ENCODE peak calls at places on chromosomes 12 and 14, in ten cellular contexts. One of them, this sample, is unnamed.

GRCh38 chr12:51951843-51952722 is 584 bp downstream of the ACVR1B start:
- DNase-seq in foreskin fibroblast: no peak
- DNase-seq in uterus: peak
- DNase-seq in AG10803: no peak
- DNase-seq in chondrocyte: no peak
- DNase-seq in natural killer cell: no peak
- DNase-seq in Peyer's patch: no peak
- DNase-seq in cardiac muscle cell: peak
- DNase-seq in left lung: peak
- DNase-seq in lower leg skin: peak
- DNase-seq in this sample: no peak

GRCh38 chr14:90368946-90369721 is 27.7 kb upstream of the CALM1 start:
- DNase-seq in natural killer cell: no peak
- DNase-seq in lower leg skin: no peak
- DNase-seq in Peyer's patch: no peak
- DNase-seq in foreskin fibroblast: peak
- DNase-seq in left lung: no peak
- DNase-seq in AG10803: peak
- DNase-seq in uterus: no peak
- DNase-seq in cardiac muscle cell: no peak
- DNase-seq in chondrocyte: no peak
- DNase-seq in this sample: peak

GRCh38 chr12:57368349-57369095 is 62.3 kb downstream of the R3HDM2 start:
- DNase-seq in lower leg skin: no peak
- DNase-seq in AG10803: peak
- DNase-seq in cardiac muscle cell: no peak
- DNase-seq in foreskin fibroblast: no peak
- DNase-seq in Peyer's patch: no peak
- DNase-seq in chondrocyte: no peak
- DNase-seq in left lung: no peak
- DNase-seq in uterus: no peak
- DNase-seq in natural killer cell: no peak
- DNase-seq in this sample: no peak

GRCh38 chr14:89667983-89668382 is 250.9 kb upstream of the FOXN3 start:
- DNase-seq in Peyer's patch: no peak
- DNase-seq in AG10803: no peak
- DNase-seq in natural killer cell: no peak
- DNase-seq in chondrocyte: no peak
- DNase-seq in lower leg skin: no peak
- DNase-seq in left lung: no peak
- DNase-seq in foreskin fibroblast: peak
- DNase-seq in cardiac muscle cell: peak
- DNase-seq in uterus: no peak
- DNase-seq in this sample: peak

GRCh38 chr12:27493260-27493935 is 30.6 kb upstream of the PPFIBP1 start:
- DNase-seq in lower leg skin: no peak
- DNase-seq in uterus: no peak
- DNase-seq in left lung: no peak
- DNase-seq in Peyer's patch: no peak
- DNase-seq in foreskin fibroblast: no peak
- DNase-seq in chondrocyte: no peak
- DNase-seq in cardiac muscle cell: no peak
- DNase-seq in natural killer cell: no peak
- DNase-seq in AG10803: no peak
- DNase-seq in this sample: peak

GRCh38 chr12:13375583-13376413 is 179.3 kb downstream of the EMP1 start:
- DNase-seq in left lung: no peak
- DNase-seq in uterus: no peak
- DNase-seq in AG10803: no peak
- DNase-seq in lower leg skin: no peak
- DNase-seq in foreskin fibroblast: no peak
- DNase-seq in cardiac muscle cell: no peak
- DNase-seq in natural killer cell: no peak
- DNase-seq in chondrocyte: no peak
- DNase-seq in Peyer's patch: no peak
- DNase-seq in this sample: no peak

GRCh38 chr14:100827751-100828447 is 2.0 kb downstream of the MEG3 start:
- DNase-seq in AG10803: peak
- DNase-seq in natural killer cell: no peak
- DNase-seq in lower leg skin: no peak
- DNase-seq in uterus: no peak
- DNase-seq in left lung: no peak
- DNase-seq in Peyer's patch: no peak
- DNase-seq in cardiac muscle cell: no peak
- DNase-seq in chondrocyte: no peak
- DNase-seq in foreskin fibroblast: peak
- DNase-seq in this sample: peak

GRCh38 chr12:10688042-10688441 is 14.2 kb upstream of the STYK1 start:
- DNase-seq in Peyer's patch: no peak
- DNase-seq in natural killer cell: no peak
- DNase-seq in foreskin fibroblast: no peak
- DNase-seq in uterus: no peak
- DNase-seq in chondrocyte: no peak
- DNase-seq in AG10803: no peak
- DNase-seq in cardiac muscle cell: no peak
- DNase-seq in lower leg skin: no peak
- DNase-seq in left lung: no peak
- DNase-seq in this sample: no peak

GRCh38 chr12:29149691-29150382 is 759 bp downstream of the FAR2 start:
- DNase-seq in left lung: peak
- DNase-seq in lower leg skin: no peak
- DNase-seq in foreskin fibroblast: no peak
- DNase-seq in uterus: no peak
- DNase-seq in natural killer cell: no peak
- DNase-seq in chondrocyte: no peak
- DNase-seq in Peyer's patch: no peak
- DNase-seq in cardiac muscle cell: no peak
- DNase-seq in AG10803: no peak
- DNase-seq in this sample: no peak

GRCh38 chr12:87518508-87518907 is 510.7 kb downstream of the C12orf50 start:
- DNase-seq in lower leg skin: no peak
- DNase-seq in cardiac muscle cell: no peak
- DNase-seq in Peyer's patch: no peak
- DNase-seq in foreskin fibroblast: no peak
- DNase-seq in natural killer cell: no peak
- DNase-seq in chondrocyte: no peak
- DNase-seq in uterus: no peak
- DNase-seq in left lung: no peak
- DNase-seq in AG10803: no peak
- DNase-seq in this sample: no peak

GRCh38 chr14:20031058-20031457 is 4.8 kb downstream of the OR4K13 start:
- DNase-seq in left lung: no peak
- DNase-seq in uterus: no peak
- DNase-seq in foreskin fibroblast: no peak
- DNase-seq in chondrocyte: no peak
- DNase-seq in Peyer's patch: no peak
- DNase-seq in cardiac muscle cell: no peak
- DNase-seq in natural killer cell: no peak
- DNase-seq in lower leg skin: no peak
- DNase-seq in AG10803: no peak
- DNase-seq in this sample: no peak

GRCh38 chr14:81625343-81625742 is 91.7 kb upstream of the SEL1L start:
- DNase-seq in chondrocyte: no peak
- DNase-seq in AG10803: peak
- DNase-seq in Peyer's patch: no peak
- DNase-seq in foreskin fibroblast: no peak
- DNase-seq in lower leg skin: no peak
- DNase-seq in cardiac muscle cell: peak
- DNase-seq in uterus: no peak
- DNase-seq in natural killer cell: no peak
- DNase-seq in left lung: no peak
- DNase-seq in this sample: peak
- TF ChIP-seq CTCF in chondrocyte: peak
- TF ChIP-seq CTCF in AG10803: peak
- TF ChIP-seq CTCF in Peyer's patch: peak
- TF ChIP-seq CTCF in foreskin fibroblast: no peak
- TF ChIP-seq CTCF in lower leg skin: no peak
- TF ChIP-seq CTCF in cardiac muscle cell: no peak
- TF ChIP-seq CTCF in uterus: peak
- TF ChIP-seq CTCF in natural killer cell: no peak
- TF ChIP-seq CTCF in left lung: no peak
- TF ChIP-seq CTCF in this sample: peak

DNA sequence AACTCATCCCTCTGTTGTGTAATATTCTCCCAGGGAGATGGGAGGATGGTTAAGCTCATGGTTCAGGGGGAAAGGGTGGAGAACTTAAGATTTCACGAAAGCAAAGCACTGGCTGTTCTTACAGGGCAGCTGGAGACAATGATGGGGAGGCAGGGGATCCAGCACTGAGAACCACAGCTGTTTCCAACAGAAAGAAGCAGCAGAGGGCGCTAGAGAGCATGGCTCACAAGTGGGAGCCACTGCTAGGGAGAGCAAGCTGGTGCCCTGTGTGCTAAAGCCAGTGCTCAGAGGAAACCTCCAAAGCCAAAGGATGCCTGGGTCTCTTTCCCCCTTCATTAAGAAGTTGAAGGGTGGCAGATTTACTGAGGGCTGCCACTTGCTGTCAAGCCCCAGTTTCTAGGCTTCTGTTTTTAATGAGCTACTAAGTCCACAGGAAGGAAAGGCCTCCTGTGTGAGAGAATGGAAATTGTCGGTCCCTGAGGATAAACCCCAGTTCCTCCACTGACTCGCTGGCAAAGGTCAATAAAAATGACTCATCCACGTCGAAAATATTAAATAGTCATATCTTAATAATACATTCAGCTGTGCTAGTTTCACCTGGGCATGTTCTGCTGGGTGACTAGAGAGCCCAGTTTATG is 199.7 kb downstream of the ANO2 start:
- DNase-seq in natural killer cell: peak
- DNase-seq in left lung: no peak
- DNase-seq in foreskin fibroblast: peak
- DNase-seq in Peyer's patch: peak
- DNase-seq in chondrocyte: no peak
- DNase-seq in cardiac muscle cell: peak
- DNase-seq in AG10803: peak
- DNase-seq in uterus: no peak
- DNase-seq in lower leg skin: peak
- DNase-seq in this sample: peak
- TF ChIP-seq CTCF in natural killer cell: peak
- TF ChIP-seq CTCF in left lung: peak
- TF ChIP-seq CTCF in foreskin fibroblast: peak
- TF ChIP-seq CTCF in Peyer's patch: peak
- TF ChIP-seq CTCF in chondrocyte: peak
- TF ChIP-seq CTCF in cardiac muscle cell: peak
- TF ChIP-seq CTCF in AG10803: peak
- TF ChIP-seq CTCF in uterus: peak
- TF ChIP-seq CTCF in lower leg skin: no peak
- TF ChIP-seq CTCF in this sample: peak

GRCh38 chr14:42664185-42664584 is 1057.5 kb downstream of the LRFN5 start:
- DNase-seq in AG10803: no peak
- DNase-seq in left lung: no peak
- DNase-seq in Peyer's patch: no peak
- DNase-seq in chondrocyte: no peak
- DNase-seq in foreskin fibroblast: no peak
- DNase-seq in cardiac muscle cell: no peak
- DNase-seq in lower leg skin: no peak
- DNase-seq in uterus: no peak
- DNase-seq in natural killer cell: no peak
- DNase-seq in this sample: no peak
- TF ChIP-seq CTCF in AG10803: no peak
- TF ChIP-seq CTCF in left lung: no peak
- TF ChIP-seq CTCF in Peyer's patch: no peak
- TF ChIP-seq CTCF in chondrocyte: no peak
- TF ChIP-seq CTCF in foreskin fibroblast: no peak
- TF ChIP-seq CTCF in cardiac muscle cell: no peak
- TF ChIP-seq CTCF in lower leg skin: no peak
- TF ChIP-seq CTCF in uterus: no peak
- TF ChIP-seq CTCF in natural killer cell: no peak
- TF ChIP-seq CTCF in this sample: no peak

GRCh38 chr14:102323102-102323501 is 3.6 kb downstream of the ZNF839 start:
- DNase-seq in chondrocyte: no peak
- DNase-seq in natural killer cell: no peak
- DNase-seq in lower leg skin: peak
- DNase-seq in uterus: peak
- DNase-seq in AG10803: peak
- DNase-seq in foreskin fibroblast: peak
- DNase-seq in Peyer's patch: peak
- DNase-seq in cardiac muscle cell: peak
- DNase-seq in left lung: no peak
- DNase-seq in this sample: peak
- TF ChIP-seq CTCF in chondrocyte: peak
- TF ChIP-seq CTCF in natural killer cell: peak
- TF ChIP-seq CTCF in lower leg skin: no peak
- TF ChIP-seq CTCF in uterus: no peak
- TF ChIP-seq CTCF in AG10803: peak
- TF ChIP-seq CTCF in foreskin fibroblast: peak
- TF ChIP-seq CTCF in Peyer's patch: peak
- TF ChIP-seq CTCF in cardiac muscle cell: peak
- TF ChIP-seq CTCF in left lung: peak
- TF ChIP-seq CTCF in this sample: peak

GRCh38 chr14:68373847-68374582 is 418.9 kb downstream of the ZFP36L1 start:
- DNase-seq in left lung: no peak
- DNase-seq in cardiac muscle cell: no peak
- DNase-seq in lower leg skin: no peak
- DNase-seq in uterus: no peak
- DNase-seq in Peyer's patch: no peak
- DNase-seq in foreskin fibroblast: no peak
- DNase-seq in AG10803: no peak
- DNase-seq in chondrocyte: no peak
- DNase-seq in natural killer cell: no peak
- DNase-seq in this sample: no peak
- TF ChIP-seq CTCF in left lung: no peak
- TF ChIP-seq CTCF in cardiac muscle cell: no peak
- TF ChIP-seq CTCF in lower leg skin: no peak
- TF ChIP-seq CTCF in uterus: no peak
- TF ChIP-seq CTCF in Peyer's patch: no peak
- TF ChIP-seq CTCF in foreskin fibroblast: no peak
- TF ChIP-seq CTCF in AG10803: no peak
- TF ChIP-seq CTCF in chondrocyte: no peak
- TF ChIP-seq CTCF in natural killer cell: no peak
- TF ChIP-seq CTCF in this sample: no peak

GRCh38 chr14:92794547-92794941 is 439 bp downstream of the GOLGA5 start:
- DNase-seq in uterus: no peak
- DNase-seq in chondrocyte: no peak
- DNase-seq in natural killer cell: no peak
- DNase-seq in left lung: peak
- DNase-seq in cardiac muscle cell: peak
- DNase-seq in Peyer's patch: no peak
- DNase-seq in lower leg skin: no peak
- DNase-seq in foreskin fibroblast: no peak
- DNase-seq in AG10803: peak
- DNase-seq in this sample: no peak

GRCh38 chr14:92793709-92794546 is at the start of gene GOLGA5:
- DNase-seq in lower leg skin: peak
- DNase-seq in natural killer cell: peak
- DNase-seq in chondrocyte: peak
- DNase-seq in uterus: peak
- DNase-seq in left lung: peak
- DNase-seq in foreskin fibroblast: peak
- DNase-seq in AG10803: peak
- DNase-seq in Peyer's patch: peak
- DNase-seq in cardiac muscle cell: peak
- DNase-seq in this sample: peak

GRCh38 chr14:92794961-92795360 is 856 bp downstream of the GOLGA5 start:
- DNase-seq in natural killer cell: no peak
- DNase-seq in left lung: no peak
- DNase-seq in Peyer's patch: no peak
- DNase-seq in cardiac muscle cell: no peak
- DNase-seq in chondrocyte: no peak
- DNase-seq in uterus: no peak
- DNase-seq in foreskin fibroblast: no peak
- DNase-seq in AG10803: no peak
- DNase-seq in lower leg skin: no peak
- DNase-seq in this sample: no peak

GRCh38 chr14:92789457-92790089 is 4.5 kb upstream of the GOLGA5 start:
- DNase-seq in Peyer's patch: no peak
- DNase-seq in lower leg skin: no peak
- DNase-seq in uterus: no peak
- DNase-seq in natural killer cell: no peak
- DNase-seq in foreskin fibroblast: no peak
- DNase-seq in chondrocyte: no peak
- DNase-seq in left lung: no peak
- DNase-seq in AG10803: no peak
- DNase-seq in cardiac muscle cell: no peak
- DNase-seq in this sample: no peak

GRCh38 chr14:92792885-92793284 is 1.2 kb upstream of the GOLGA5 start:
- DNase-seq in AG10803: peak
- DNase-seq in lower leg skin: no peak
- DNase-seq in foreskin fibroblast: peak
- DNase-seq in left lung: no peak
- DNase-seq in cardiac muscle cell: no peak
- DNase-seq in Peyer's patch: no peak
- DNase-seq in chondrocyte: no peak
- DNase-seq in uterus: no peak
- DNase-seq in natural killer cell: no peak
- DNase-seq in this sample: no peak
- TF ChIP-seq CTCF in AG10803: no peak
- TF ChIP-seq CTCF in lower leg skin: no peak
- TF ChIP-seq CTCF in foreskin fibroblast: no peak
- TF ChIP-seq CTCF in left lung: no peak
- TF ChIP-seq CTCF in cardiac muscle cell: no peak
- TF ChIP-seq CTCF in Peyer's patch: no peak
- TF ChIP-seq CTCF in chondrocyte: no peak
- TF ChIP-seq CTCF in uterus: no peak
- TF ChIP-seq CTCF in natural killer cell: no peak
- TF ChIP-seq CTCF in this sample: no peak